ENCODE peak calls at places on chromosomes 6 and 20, in six cellular contexts. G is AG08395; D is lower lobe of right lung; U is stimulated activated CD4-positive, alpha-beta T cell treated with anti-CD3 and anti-CD28 coated beads, Interleukin-4, amount 100 ng/mL, for 4 hours; M is naive B cell; Q is activated CD4-positive, alpha-beta T cell treated with anti-CD3 and anti-CD28 coated beads, Interleukin-2, amount 50 U/mL, for 1 hour. P is an unnamed sample.

GRCh38 chr6:168949876-168950499 is 303.7 kb downstream of the THBS2 start:
- DNase-seq in G (peak), D (no peak), U (no peak), M (no peak), Q (no peak), P (no peak)

GRCh38 chr6:14031516-14031915 is 86.1 kb upstream of the CD83 start:
- DNase-seq in G (peak), D (no peak), U (no peak), M (no peak), Q (no peak), P (no peak)

GRCh38 chr20:50799890-50800550 is 5.2 kb downstream of the BCAS4 start:
- DNase-seq in G (no peak), D (no peak), U (no peak), M (no peak), Q (no peak), P (no peak)

GRCh38 chr6:147341486-147341885 is 137.3 kb downstream of the STXBP5 start:
- DNase-seq in G (no peak), D (no peak), U (peak), M (no peak), Q (no peak), P (no peak)

GRCh38 chr6:43613721-43614395 is 15.2 kb downstream of the GTPBP2 start:
- DNase-seq in G (no peak), D (no peak), U (no peak), M (no peak), Q (no peak), P (no peak)

GRCh38 chr6:117411474-117411873 is 14.3 kb downstream of the ROS1 start:
- DNase-seq in G (no peak), D (no peak), U (no peak), M (no peak), Q (no peak), P (no peak)

GRCh38 chr20:58420798-58421496 is 31.9 kb downstream of the VAPB start:
- DNase-seq in G (peak), D (no peak), U (no peak), M (no peak), Q (no peak), P (no peak)

GRCh38 chr6:69974193-69974592 is 107.8 kb downstream of the COL19A1 start:
- DNase-seq in G (no peak), D (no peak), U (no peak), M (no peak), Q (no peak), P (no peak)

GRCh38 chr6:21601341-21601740 is 7.8 kb downstream of the SOX4 start:
- DNase-seq in G (no peak), D (no peak), U (no peak), M (no peak), Q (no peak), P (no peak)

GRCh38 chr6:21270501-21271290 is 322.9 kb upstream of the SOX4 start:
- DNase-seq in G (no peak), D (no peak), U (no peak), M (no peak), Q (no peak), P (no peak)

GRCh38 chr6:26430787-26431186 is 9.5 kb upstream of the BTN3A3 start:
- DNase-seq in G (no peak), D (no peak), U (no peak), M (no peak), Q (no peak), P (no peak)

GRCh38 chr6:78835817-78836216 is 31.5 kb upstream of the IRAK1BP1 start:
- DNase-seq in G (no peak), D (no peak), U (no peak), M (no peak), Q (no peak), P (no peak)

GRCh38 chr6:43368517-43369160 is 808 bp downstream of the ZNF318 start:
- DNase-seq in G (peak), D (peak), U (no peak), M (no peak), Q (no peak), P (no peak)

GRCh38 chr6:10146723-10147451 is 268.0 kb downstream of the TFAP2A start:
- DNase-seq in G (peak), D (no peak), U (no peak), M (no peak), Q (no peak), P (no peak)

GRCh38 chr20:15834857-15835256 is 738.4 kb downstream of the KIF16B start:
- DNase-seq in G (no peak), D (no peak), U (no peak), M (no peak), Q (no peak), P (no peak)